ENCODE peak calls at places on chromosomes 11 and 22, in six cellular contexts. X is cardiac muscle cell, J is mucosa of descending colon, M is foreskin fibroblast, G is IMR-90, W is GM06990. Q is an unnamed sample.

GRCh38 chr11:12280199-12280837 is 97.1 kb upstream of the PARVA start:
- DNase-seq in X (no peak), J (no peak), M (no peak), G (no peak), W (no peak), Q (no peak)

GRCh38 chr22:36191106-36191836 is 10.3 kb downstream of the APOL4 start:
- DNase-seq in X (peak), J (peak), M (peak), G (peak), W (no peak), Q (no peak)

GRCh38 chr11:108835624-108836023 is 170.8 kb downstream of the DDX10 start:
- DNase-seq in X (no peak), J (no peak), M (no peak), G (no peak), W (no peak), Q (no peak)

GRCh38 chr11:10762185-10762584 is 11.1 kb downstream of the CTR9 start:
- DNase-seq in X (no peak), J (no peak), M (no peak), G (no peak), W (peak), Q (peak)

GRCh38 chr11:75383246-75383645 is 16.1 kb upstream of the RPS3 start:
- DNase-seq in X (no peak), J (no peak), M (no peak), G (no peak), W (no peak), Q (no peak)

GRCh38 chr11:111541209-111542061 is 915 bp downstream of the LAYN start:
- DNase-seq in X (peak), J (no peak), M (peak), G (peak), W (no peak), Q (peak)

GRCh38 chr11:4181780-4182721 is 87.5 kb downstream of the RRM1 start:
- DNase-seq in X (peak), J (peak), M (peak), G (peak), W (peak), Q (peak)

GRCh38 chr11:20038364-20038893 is 121.8 kb downstream of the DBX1 start:
- DNase-seq in X (no peak), J (no peak), M (no peak), G (no peak), W (no peak), Q (no peak)

GRCh38 chr11:94020777-94021615 is at the start of gene HEPHL1:
- DNase-seq in X (no peak), J (no peak), M (no peak), G (peak), W (no peak), Q (no peak)

GRCh38 chr11:23789938-23790371 is 706.9 kb upstream of the LUZP2 start:
- DNase-seq in X (peak), J (peak), M (peak), G (peak), W (no peak), Q (no peak)

GRCh38 chr22:37546436-37547248 is 13.6 kb upstream of the CDC42EP1 start:
- DNase-seq in X (peak), J (peak), M (peak), G (peak), W (no peak), Q (no peak)

GRCh38 chr11:70744396-70745185 is 346.3 kb downstream of the CTTN start:
- DNase-seq in X (no peak), J (no peak), M (no peak), G (no peak), W (no peak), Q (no peak)

GRCh38 chr11:118274184-118274583 is 10.1 kb upstream of the MPZL2 start:
- DNase-seq in X (no peak), J (no peak), M (no peak), G (no peak), W (no peak), Q (no peak)

GRCh38 chr11:130737866-130738431 is 178.3 kb downstream of the SNX19 start:
- DNase-seq in X (peak), J (no peak), M (peak), G (peak), W (no peak), Q (no peak)

GRCh38 chr22:28498044-28498443 is 181.6 kb downstream of the TTC28 start:
- DNase-seq in X (no peak), J (no peak), M (no peak), G (no peak), W (no peak), Q (no peak)

GRCh38 chr11:120911943-120912342 is 112.0 kb upstream of the TBCEL start:
- DNase-seq in X (no peak), J (no peak), M (no peak), G (no peak), W (no peak), Q (no peak)

GRCh38 chr11:33018840-33019239 is 3.2 kb downstream of the DEPDC7 start:
- DNase-seq in X (no peak), J (no peak), M (no peak), G (no peak), W (no peak), Q (no peak)

GRCh38 chr11:8831861-8832260 is 79.1 kb upstream of the AKIP1 start:
- DNase-seq in X (no peak), J (no peak), M (no peak), G (no peak), W (no peak), Q (no peak)

GRCh38 chr11:131408011-131408640 is 37.7 kb downstream of the NTM start:
- DNase-seq in X (peak), J (peak), M (no peak), G (peak), W (no peak), Q (peak)

GRCh38 chr22:43014062-43014875 is 680 bp downstream of the PACSIN2 start:
- DNase-seq in X (peak), J (peak), M (peak), G (no peak), W (peak), Q (peak)

GRCh38 chr11:6204708-6205107 is 649 bp upstream of the C11orf42 start:
- DNase-seq in X (peak), J (no peak), M (peak), G (no peak), W (no peak), Q (no peak)

GRCh38 chr11:130383363-130384168 is 44.8 kb downstream of the ADAMTS8 start:
- DNase-seq in X (peak), J (peak), M (peak), G (peak), W (no peak), Q (no peak)

GRCh38 chr11:17298302-17298701 is 21.8 kb downstream of the NUCB2 start:
- DNase-seq in X (no peak), J (no peak), M (no peak), G (peak), W (peak), Q (peak)

GRCh38 chr11:69010964-69011623 is 2.0 kb downstream of the MRGPRF start:
- DNase-seq in X (peak), J (peak), M (peak), G (peak), W (peak), Q (peak)

GRCh38 chr22:32720924-32721323 is 80.6 kb upstream of the TIMP3 start:
- DNase-seq in X (peak), J (no peak), M (peak), G (peak), W (no peak), Q (no peak)

GRCh38 chr11:65872555-65873279 is at the start of gene EFEMP2:
- DNase-seq in X (peak), J (no peak), M (peak), G (no peak), W (no peak), Q (no peak)

GRCh38 chr11:121099885-121100284 is 1.2 kb upstream of the TECTA start:
- DNase-seq in X (no peak), J (no peak), M (peak), G (peak), W (no peak), Q (no peak)

GRCh38 chr11:115581871-115582639 is 77.8 kb upstream of the CADM1 start:
- DNase-seq in X (no peak), J (peak), M (no peak), G (peak), W (no peak), Q (no peak)

GRCh38 chr11:47912843-47913437 is 64.8 kb upstream of the NUP160 start:
- DNase-seq in X (peak), J (no peak), M (no peak), G (no peak), W (no peak), Q (no peak)

DNA sequence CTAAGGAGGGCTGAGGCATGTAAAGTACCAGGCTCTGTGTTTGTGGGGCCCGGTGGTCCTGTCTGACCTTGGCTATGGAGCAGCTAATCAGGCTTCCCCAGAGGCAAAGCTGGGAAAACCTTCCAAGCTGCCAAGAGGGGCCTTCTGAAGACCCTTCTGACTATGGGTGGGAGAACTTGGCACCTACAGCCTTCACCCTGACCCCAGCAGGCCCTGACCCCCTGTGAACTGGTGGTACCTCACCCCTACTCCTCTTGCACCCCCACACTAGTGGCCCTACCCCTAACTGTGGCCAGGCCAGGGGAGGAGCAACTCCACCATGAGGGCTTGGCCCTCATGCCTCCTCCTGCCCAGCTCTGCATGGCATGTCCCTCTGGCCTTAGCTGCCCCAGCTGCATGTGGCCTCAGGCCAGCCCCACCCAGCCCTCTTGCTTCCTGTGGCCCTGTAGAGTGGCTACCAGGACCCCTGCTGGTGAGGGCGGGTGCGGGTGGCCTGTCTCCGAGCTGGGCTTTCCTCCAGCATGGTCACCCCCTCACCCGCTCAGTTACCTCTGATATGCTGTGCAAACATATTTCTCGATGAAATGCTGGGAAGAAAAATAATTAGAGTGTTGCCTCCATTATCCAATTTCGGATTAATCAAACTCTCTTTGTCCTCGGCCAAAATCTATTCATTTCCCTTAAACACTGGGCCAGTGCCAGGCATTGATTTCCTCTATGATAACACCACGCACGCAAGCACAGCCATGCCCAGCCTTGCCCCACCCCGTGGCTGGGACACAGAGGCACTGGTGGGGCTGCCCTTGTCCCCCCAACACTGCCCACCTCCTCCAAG is 7.5 kb downstream of the GNAZ start:
- DNase-seq in X (no peak), J (no peak), M (no peak), G (no peak), W (no peak), Q (no peak)
- TF ChIP-seq CTCF in X (no peak), J (no peak), M (no peak), G (no peak), W (no peak), Q (no peak)

GRCh38 chr11:101914737-101915426 is at the start of gene CEP126:
- DNase-seq in X (peak), J (peak), M (peak), G (peak), W (peak), Q (peak)
- TF ChIP-seq CTCF in X (peak), J (peak), M (peak), G (peak), W (peak), Q (no peak)

DNA sequence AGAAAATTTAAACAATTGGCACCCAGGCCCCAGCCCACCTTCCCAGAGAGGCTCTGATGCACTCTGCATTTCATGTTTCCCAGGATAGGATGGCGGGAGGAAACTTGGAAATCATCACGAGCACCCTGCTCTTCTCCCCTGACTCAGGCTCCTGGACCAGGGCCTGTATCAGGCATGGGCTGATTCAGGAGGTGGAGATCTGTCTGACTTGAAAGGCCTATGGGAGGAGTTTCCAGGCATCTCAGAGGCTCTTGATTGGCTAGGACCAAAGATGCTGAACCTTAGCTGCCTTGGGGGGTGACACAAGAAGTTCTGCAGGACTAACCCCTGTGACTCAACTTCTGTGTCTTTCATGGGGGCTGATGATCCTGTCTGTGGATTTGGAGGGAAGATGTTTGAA is 106.2 kb downstream of the PKNOX2 start:
- DNase-seq in X (peak), J (no peak), M (no peak), G (peak), W (no peak), Q (no peak)
- TF ChIP-seq CTCF in X (no peak), J (no peak), M (no peak), G (no peak), W (no peak), Q (no peak)

GRCh38 chr11:134597452-134597851 is 185.4 kb upstream of the B3GAT1 start:
- DNase-seq in X (no peak), J (no peak), M (no peak), G (no peak), W (no peak), Q (no peak)

GRCh38 chr11:134596404-134596803 is 184.4 kb upstream of the B3GAT1 start:
- DNase-seq in X (no peak), J (no peak), M (no peak), G (no peak), W (no peak), Q (no peak)

GRCh38 chr11:134587345-134587744 is 175.3 kb upstream of the B3GAT1 start:
- DNase-seq in X (no peak), J (no peak), M (no peak), G (no peak), W (no peak), Q (no peak)

GRCh38 chr11:134589155-134589554 is 177.1 kb upstream of the B3GAT1 start:
- DNase-seq in X (no peak), J (no peak), M (no peak), G (no peak), W (no peak), Q (no peak)

DNA sequence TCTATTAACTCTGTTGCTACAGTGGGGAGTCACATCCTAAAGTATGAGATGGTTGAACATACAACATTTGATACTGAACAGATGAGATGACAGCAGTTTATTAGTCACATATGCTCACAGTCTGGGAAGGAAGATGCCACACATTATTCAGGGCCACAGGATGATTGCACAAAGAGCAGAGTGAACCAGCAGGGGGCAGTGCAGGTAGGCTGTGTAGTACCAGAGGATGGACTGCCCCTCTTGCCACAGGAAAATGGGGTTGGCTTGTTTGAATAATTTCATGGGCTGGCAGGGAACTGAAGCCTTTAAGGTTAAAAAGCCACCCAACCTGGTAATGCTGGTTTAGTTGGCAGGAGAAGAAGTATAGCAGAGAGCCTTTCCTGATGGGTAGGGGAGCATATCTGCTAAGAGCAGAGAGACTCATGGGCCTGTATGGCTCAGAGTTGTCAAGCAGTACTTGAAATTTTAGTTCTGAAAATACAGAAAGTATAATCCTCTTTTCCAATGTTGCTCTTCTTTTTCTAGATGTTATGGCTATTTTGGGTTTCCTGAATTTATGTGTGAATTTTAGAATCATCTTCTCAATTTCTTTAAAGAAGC is 180.4 kb upstream of the B3GAT1 start:
- DNase-seq in X (peak), J (peak), M (no peak), G (no peak), W (no peak), Q (peak)
- TF ChIP-seq CTCF in X (peak), J (no peak), M (no peak), G (no peak), W (peak), Q (peak)